ENCODE peak calls at places on chromosomes 2 and 18, in five cellular contexts. H, M, N, A and F are unnamed samples.

GRCh38 chr18:45066210-45066609 is 385.5 kb downstream of the SETBP1 start:
- DNase-seq in N (no peak), A (no peak), M (no peak), H (no peak), F (no peak)

GRCh38 chr18:45806226-45806625 is 19.2 kb upstream of the SIGLEC15 start:
- DNase-seq in M (no peak), A (no peak), N (no peak), H (no peak), F (no peak)

GRCh38 chr2:234953116-234954031 is 1.6 kb downstream of the SH3BP4 start:
- DNase-seq in N (no peak), H (no peak), M (no peak), A (no peak), F (no peak)

GRCh38 chr2:28895189-28895893 is 874 bp downstream of the WDR43 start:
- DNase-seq in N (no peak), M (no peak), H (peak; percentile 34), A (peak; percentile 13), F (no peak)

GRCh38 chr2:33307659-33308311 is 168.7 kb upstream of the RASGRP3 start:
- DNase-seq in M (no peak), N (no peak), H (no peak), A (no peak), F (no peak)

GRCh38 chr2:53987336-53987921 is 16.6 kb upstream of the PSME4 start:
- DNase-seq in M (no peak), A (peak; percentile 48), H (no peak), N (no peak), F (no peak)

GRCh38 chr2:75616933-75617332 is 29.6 kb upstream of the MRPL19 start:
- DNase-seq in A (no peak), M (no peak), H (no peak), N (no peak), F (no peak)

GRCh38 chr18:36402765-36403396 is 105.4 kb downstream of the FHOD3 start:
- DNase-seq in H (no peak), N (no peak), M (no peak), A (peak; percentile 22), F (no peak)

GRCh38 chr2:88603146-88603545 is 24.1 kb downstream of the EIF2AK3 start:
- DNase-seq in H (no peak), M (no peak), A (peak; percentile 44), N (no peak), F (no peak)

GRCh38 chr2:3692375-3692774 is 11.0 kb upstream of the DCDC2C start:
- DNase-seq in N (no peak), M (no peak), H (no peak), A (no peak), F (no peak)

GRCh38 chr2:231991664-231992063 is 30.2 kb downstream of the DIS3L2 start:
- DNase-seq in N (no peak), H (no peak), A (peak; percentile 16), M (no peak), F (no peak)

GRCh38 chr2:8584174-8585066 is 97.4 kb upstream of the ID2 start:
- DNase-seq in H (no peak), M (no peak), A (no peak), N (no peak), F (no peak)

GRCh38 chr2:105323117-105323516 is 6.4 kb downstream of the TGFBRAP1 start:
- DNase-seq in H (no peak), N (no peak), M (no peak), A (no peak), F (no peak)

GRCh38 chr2:218387369-218388194 is 5.5 kb downstream of the SLC11A1 start:
- DNase-seq in M (no peak), H (peak; percentile 72), N (peak; percentile 41), A (peak; percentile 57), F (peak; percentile 71)

GRCh38 chr2:144914622-144915230 is 394.8 kb upstream of the ZEB2 start:
- DNase-seq in H (no peak), N (no peak), M (no peak), A (peak; percentile 72), F (no peak)

GRCh38 chr2:229454934-229455631 is 184.0 kb upstream of the PID1 start:
- DNase-seq in M (no peak), A (peak; percentile 92), N (no peak), H (no peak), F (no peak)

GRCh38 chr2:203061346-203061745 is 46.7 kb downstream of the NBEAL1 start:
- DNase-seq in A (peak; percentile 48), H (no peak), N (no peak), M (no peak), F (no peak)

GRCh38 chr2:238426568-238427434 is at the start of gene ASB1:
- DNase-seq in M (peak; percentile 74), N (peak; percentile 67), H (peak; percentile 69), A (peak; percentile 85), F (peak; percentile 66)

GRCh38 chr18:46374850-46375249 is 270.7 kb downstream of the HAUS1 start:
- DNase-seq in N (no peak), H (peak; percentile 84), A (no peak), M (peak; percentile 13), F (peak; percentile 45)

GRCh38 chr2:240819404-240820013 is 510 bp downstream of the KIF1A start:
- DNase-seq in N (no peak), H (no peak), M (peak; percentile 43), A (no peak), F (no peak)

GRCh38 chr2:112957511-112957910 is 20.3 kb upstream of the IL36G start:
- DNase-seq in M (no peak), A (no peak), N (no peak), H (no peak), F (no peak)

GRCh38 chr2:112960230-112960825 is 17.5 kb upstream of the IL36G start:
- DNase-seq in N (no peak), M (no peak), H (no peak), A (no peak), F (no peak)

GRCh38 chr2:112958428-112959108 is 19.2 kb upstream of the IL36G start:
- DNase-seq in A (peak; percentile 52), N (peak; percentile 40), H (peak; percentile 33), M (no peak), F (no peak)

GRCh38 chr2:112962308-112963175 is 15.3 kb upstream of the IL36G start:
- DNase-seq in H (no peak), A (no peak), M (no peak), N (no peak), F (no peak)

GRCh38 chr2:112959109-112959591 is 18.7 kb upstream of the IL36G start:
- DNase-seq in N (peak; percentile 9), A (no peak), M (no peak), H (no peak), F (no peak)
- TF ChIP-seq CTCF in N (peak; percentile 18), A (peak; percentile 73), M (peak; percentile 34), H (no peak), F (no peak)

DNA sequence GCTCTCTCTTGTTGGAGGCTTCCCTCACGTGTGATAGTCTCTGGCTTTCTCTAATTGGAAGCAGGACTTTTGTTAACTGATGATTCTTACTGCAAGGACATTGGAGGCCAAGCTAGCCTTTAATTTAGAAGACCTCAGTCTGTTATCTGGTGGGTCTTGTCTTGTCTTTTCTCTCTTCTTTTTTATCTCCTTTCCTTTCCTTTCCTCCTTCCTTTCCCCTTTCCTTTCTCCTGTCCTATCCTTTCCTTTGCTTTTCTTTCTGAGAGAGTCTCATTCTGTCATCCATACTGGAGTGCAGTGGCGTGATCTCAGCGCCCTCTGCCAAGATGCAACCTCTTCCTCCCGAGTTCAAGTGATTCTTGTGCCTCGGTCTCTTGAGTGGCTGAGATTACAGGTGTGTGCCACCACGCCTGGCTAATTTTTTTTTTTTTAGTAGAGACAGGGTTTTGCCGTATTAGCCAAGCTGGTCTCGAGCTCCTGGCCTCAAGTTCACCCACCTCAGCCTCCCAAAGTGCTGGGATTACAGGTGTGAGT is 18.1 kb downstream of the CCNYL1 start:
- DNase-seq in M (no peak), N (no peak), A (no peak), H (peak; percentile 81), F (no peak)
- TF ChIP-seq CTCF in M (no peak), N (no peak), A (no peak), H (no peak), F (no peak)

DNA sequence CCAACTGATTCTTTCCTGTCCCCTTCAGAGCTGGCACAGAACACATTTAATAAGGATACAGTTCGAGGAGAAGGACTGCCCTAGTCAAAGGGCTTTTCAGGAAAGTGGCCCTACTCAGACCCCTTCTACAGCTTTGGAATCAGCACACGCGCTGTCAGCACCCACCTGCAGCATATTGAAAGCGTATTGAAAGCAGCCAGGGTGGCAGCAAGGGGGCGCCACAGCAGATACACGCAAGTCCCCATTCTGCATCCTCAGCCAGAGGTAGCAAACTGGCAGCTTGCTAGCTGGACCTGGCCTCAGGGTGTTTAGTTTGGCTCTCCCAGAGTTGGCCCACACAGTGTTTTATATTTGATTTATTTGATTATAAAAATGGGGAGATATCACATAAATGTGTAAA is 101.0 kb upstream of the NT5C1B start:
- DNase-seq in H (no peak), A (no peak), N (peak; percentile 39), M (no peak), F (no peak)
- TF ChIP-seq CTCF in H (no peak), A (peak; percentile 49), N (peak; percentile 64), M (peak; percentile 32), F (no peak)

DNA sequence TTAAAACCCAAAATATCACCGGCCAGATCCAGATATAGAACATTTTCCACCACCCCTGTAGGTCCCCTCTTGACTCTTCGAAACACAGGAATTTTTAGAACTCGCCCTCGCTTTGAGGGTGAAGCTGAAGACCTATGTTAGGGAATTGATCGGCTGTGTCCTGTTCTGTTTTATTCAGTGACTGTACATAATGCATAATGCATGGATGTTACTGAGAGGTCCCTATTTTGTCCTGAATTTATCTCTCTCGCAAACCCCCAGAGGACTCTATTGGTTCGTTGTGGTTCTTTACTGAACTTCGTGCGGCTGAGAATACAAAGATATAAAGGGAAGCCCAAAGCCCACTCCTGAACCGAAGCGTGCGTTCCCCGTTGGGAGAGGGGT is 417 bp upstream of the EIF5B start:
- DNase-seq in N (no peak), M (no peak), A (no peak), H (peak; percentile 8), F (no peak)
- TF ChIP-seq CTCF in N (no peak), M (no peak), A (no peak), H (peak; percentile 41), F (no peak)

DNA sequence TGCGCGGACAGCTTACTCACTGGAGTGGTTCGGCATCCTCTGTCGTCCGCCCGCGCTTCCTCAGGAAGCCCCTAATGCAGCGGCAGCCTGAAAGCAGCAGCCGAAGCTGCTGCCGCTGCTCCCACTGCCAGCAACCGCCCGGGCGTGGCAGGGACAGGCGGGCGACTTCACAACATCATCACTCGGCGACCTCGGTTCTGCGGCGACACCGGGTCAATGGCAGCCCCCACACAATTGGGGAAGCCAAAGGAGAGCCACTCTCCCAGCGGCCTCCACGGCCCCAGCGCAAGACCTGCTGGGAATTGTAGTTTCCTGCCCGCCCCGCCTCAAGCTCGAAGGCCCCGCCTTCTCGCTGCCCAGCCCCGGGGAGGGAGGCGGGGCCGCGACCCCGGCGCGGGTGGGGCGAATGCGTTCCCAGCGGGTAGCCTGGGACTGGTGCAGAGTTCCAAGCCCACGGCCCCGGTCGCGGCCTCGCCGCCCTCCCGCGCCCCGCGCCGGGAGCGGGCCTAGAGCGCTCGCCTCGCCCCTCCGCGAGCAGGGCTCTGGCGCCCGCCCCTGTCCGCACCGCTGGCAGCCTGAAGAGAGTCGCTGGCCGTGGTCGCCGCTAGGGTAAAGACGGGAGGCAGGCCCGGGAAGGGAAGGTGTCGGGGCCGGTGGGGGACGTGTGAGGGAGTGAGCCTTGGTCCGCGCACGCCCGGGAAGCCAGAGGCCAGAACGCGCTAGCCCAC is at the start of the genes STRADB and TRAK2:
- DNase-seq in H (peak; percentile 95), A (peak; percentile 96), M (peak; percentile 90), N (peak; percentile 90), F (peak; percentile 89)
- TF ChIP-seq CTCF in H (peak; percentile 28), A (peak; percentile 66), M (peak; percentile 51), N (peak; percentile 20), F (peak; percentile 25)

GRCh38 chr2:85015653-85016360 is 44.8 kb downstream of the KCMF1 start:
- DNase-seq in A (no peak), H (no peak), N (no peak), M (no peak), F (no peak)
- TF ChIP-seq CTCF in A (peak; percentile 62), H (no peak), N (peak; percentile 43), M (peak; percentile 30), F (no peak)